ENCODE peak calls at places on chromosome 2, in six cellular contexts. Y is CD4-positive, alpha-beta T cell; L is Right ventricle myocardium superior; J is stimulated activated CD8-positive, alpha-beta memory T cell treated with anti-CD3 and anti-CD28 coated beads, Interleukin-15, amount 100 ng/mL, for 48 hours; G is ACHN; F is heart left ventricle. H is an unnamed sample.

GRCh38 chr2:143745060-143745459 is 615.8 kb downstream of the ARHGAP15 start:
- DNase-seq in G (peak; percentile 18), F (no peak), L (no peak), J (no peak), Y (no peak), H (no peak)

GRCh38 chr2:641501-642430 is 35.4 kb downstream of the TMEM18 start:
- DNase-seq in L (no peak), Y (no peak), F (peak; percentile 25), G (no peak), J (no peak), H (no peak)

GRCh38 chr2:11667866-11668637 is 1.9 kb downstream of the NTSR2 start:
- DNase-seq in Y (no peak), G (no peak), F (no peak), L (no peak), J (no peak), H (no peak)

GRCh38 chr2:24961903-24962302 is 9.9 kb downstream of the DNAJC27 start:
- DNase-seq in J (no peak), F (no peak), L (no peak), G (no peak), Y (no peak), H (no peak)

GRCh38 chr2:127080226-127080940 is 26.6 kb downstream of the BIN1 start:
- DNase-seq in F (no peak), L (no peak), G (no peak), J (peak; percentile 55), Y (no peak), H (no peak)

GRCh38 chr2:180334514-180334913 is 327.4 kb upstream of the CWC22 start:
- DNase-seq in L (no peak), G (no peak), F (no peak), Y (no peak), J (no peak), H (no peak)

GRCh38 chr2:45743531-45744391 is 92.3 kb downstream of the PRKCE start:
- DNase-seq in G (no peak), Y (no peak), L (peak; percentile 76), J (no peak), F (peak; percentile 72), H (no peak)

GRCh38 chr2:26088038-26088643 is 54.3 kb downstream of the RAB10 start:
- DNase-seq in L (no peak), J (no peak), F (no peak), Y (no peak), G (peak; percentile 51), H (no peak)

GRCh38 chr2:33133436-33133835 is 186.7 kb downstream of the LTBP1 start:
- DNase-seq in F (no peak), J (no peak), Y (no peak), G (no peak), L (peak; percentile 56), H (no peak)

GRCh38 chr2:234643407-234643806 is 146.5 kb upstream of the ARL4C start:
- DNase-seq in Y (no peak), L (no peak), G (peak; percentile 50), J (no peak), F (no peak), H (no peak)

GRCh38 chr2:149595069-149595963 is 7.7 kb upstream of the MMADHC start:
- DNase-seq in G (peak; percentile 17), F (no peak), J (no peak), Y (no peak), L (no peak), H (no peak)

GRCh38 chr2:10277293-10278028 is 25.2 kb upstream of the HPCAL1 start:
- DNase-seq in F (no peak), Y (no peak), L (peak; percentile 32), G (no peak), J (no peak), H (no peak)

GRCh38 chr2:127859712-127860085 is 1.7 kb upstream of the POLR2D start:
- DNase-seq in Y (peak; percentile 43), L (no peak), J (peak; percentile 33), F (peak; percentile 64), G (no peak), H (peak; percentile 28)

GRCh38 chr2:15527074-15527739 is 33.9 kb downstream of the NBAS start:
- DNase-seq in G (peak; percentile 5), L (no peak), J (no peak), Y (no peak), F (no peak), H (no peak)

GRCh38 chr2:122261923-122262322 is 506.5 kb downstream of the TSN start:
- DNase-seq in J (no peak), Y (no peak), L (no peak), G (no peak), F (no peak), H (no peak)

H was measured in natural killer cell.